ENCODE peak calls at places on chromosomes 13 and 19, in five cellular contexts. One of them, this sample, is unnamed.

GRCh38 chr13:49112782-49113525 is 107.2 kb upstream of the MLNR start:
- DNase-seq in sigmoid colon: no peak
- DNase-seq in breast epithelium: no peak
- DNase-seq in spleen: no peak
- DNase-seq in K562: peak
- DNase-seq in this sample: no peak

GRCh38 chr19:41325947-41326706 is 16.2 kb downstream of the CCDC97 start:
- DNase-seq in sigmoid colon: no peak
- DNase-seq in breast epithelium: no peak
- DNase-seq in spleen: peak
- DNase-seq in K562: no peak
- DNase-seq in this sample: no peak

GRCh38 chr13:41049480-41049879 is 11.8 kb upstream of the WBP4 start:
- DNase-seq in sigmoid colon: no peak
- DNase-seq in breast epithelium: no peak
- DNase-seq in spleen: no peak
- DNase-seq in K562: no peak
- DNase-seq in this sample: no peak

GRCh38 chr13:104318121-104318520 is 1251.9 kb upstream of the SLC10A2 start:
- DNase-seq in sigmoid colon: no peak
- DNase-seq in breast epithelium: no peak
- DNase-seq in spleen: no peak
- DNase-seq in K562: no peak
- DNase-seq in this sample: no peak

GRCh38 chr13:28754698-28755545 is 36.2 kb upstream of the SLC46A3 start:
- DNase-seq in sigmoid colon: no peak
- DNase-seq in breast epithelium: no peak
- DNase-seq in spleen: peak
- DNase-seq in K562: peak
- DNase-seq in this sample: no peak

GRCh38 chr13:80010846-80011245 is 330.1 kb downstream of the SPRY2 start:
- DNase-seq in sigmoid colon: no peak
- DNase-seq in breast epithelium: no peak
- DNase-seq in spleen: no peak
- DNase-seq in K562: no peak
- DNase-seq in this sample: no peak

GRCh38 chr13:36158606-36159005 is 27.4 kb upstream of the DCLK1 start:
- DNase-seq in sigmoid colon: no peak
- DNase-seq in breast epithelium: no peak
- DNase-seq in spleen: no peak
- DNase-seq in K562: no peak
- DNase-seq in this sample: no peak

GRCh38 chr13:79631260-79631659 is 150.3 kb downstream of the NDFIP2 start:
- DNase-seq in sigmoid colon: no peak
- DNase-seq in breast epithelium: no peak
- DNase-seq in spleen: no peak
- DNase-seq in K562: no peak
- DNase-seq in this sample: no peak

GRCh38 chr19:55642153-55643002 is 1.1 kb upstream of the ZNF581 start:
- DNase-seq in sigmoid colon: peak
- DNase-seq in breast epithelium: no peak
- DNase-seq in spleen: peak
- DNase-seq in K562: no peak
- DNase-seq in this sample: peak

GRCh38 chr13:23748591-23748990 is 140.6 kb downstream of the MIPEP start:
- DNase-seq in sigmoid colon: no peak
- DNase-seq in breast epithelium: no peak
- DNase-seq in spleen: no peak
- DNase-seq in K562: no peak
- DNase-seq in this sample: no peak

GRCh38 chr19:17436874-17437267 is 11.6 kb downstream of the TMEM221 start:
- DNase-seq in sigmoid colon: no peak
- DNase-seq in breast epithelium: no peak
- DNase-seq in spleen: no peak
- DNase-seq in K562: no peak
- DNase-seq in this sample: no peak

GRCh38 chr13:19910336-19911072 is 47.1 kb upstream of the ZMYM5 start:
- DNase-seq in sigmoid colon: no peak
- DNase-seq in breast epithelium: no peak
- DNase-seq in spleen: no peak
- DNase-seq in K562: no peak
- DNase-seq in this sample: peak

GRCh38 chr19:56324425-56324824 is 9.8 kb upstream of the ZSCAN5A start:
- DNase-seq in sigmoid colon: no peak
- DNase-seq in breast epithelium: no peak
- DNase-seq in spleen: no peak
- DNase-seq in K562: no peak
- DNase-seq in this sample: no peak

GRCh38 chr19:16938211-16938610 is 49.4 kb downstream of the F2RL3 start:
- DNase-seq in sigmoid colon: peak
- DNase-seq in breast epithelium: no peak
- DNase-seq in spleen: peak
- DNase-seq in K562: no peak
- DNase-seq in this sample: no peak

GRCh38 chr13:86741762-86742285 is 929.3 kb upstream of the SLITRK5 start:
- DNase-seq in sigmoid colon: no peak
- DNase-seq in breast epithelium: no peak
- DNase-seq in spleen: no peak
- DNase-seq in K562: no peak
- DNase-seq in this sample: no peak

GRCh38 chr19:34733266-34733825 is 697 bp upstream of the ZNF181 start:
- DNase-seq in sigmoid colon: peak
- DNase-seq in breast epithelium: no peak
- DNase-seq in spleen: peak
- DNase-seq in K562: peak
- DNase-seq in this sample: no peak

GRCh38 chr13:107581009-107581408 is 634.3 kb downstream of the LIG4 start:
- DNase-seq in sigmoid colon: no peak
- DNase-seq in breast epithelium: no peak
- DNase-seq in spleen: no peak
- DNase-seq in K562: no peak
- DNase-seq in this sample: no peak

GRCh38 chr13:100540621-100541020 is 48.0 kb downstream of the GGACT start:
- DNase-seq in sigmoid colon: peak
- DNase-seq in breast epithelium: no peak
- DNase-seq in spleen: no peak
- DNase-seq in K562: no peak
- DNase-seq in this sample: no peak

GRCh38 chr19:16714702-16715294 is 4.8 kb upstream of the NWD1 start:
- DNase-seq in sigmoid colon: no peak
- DNase-seq in breast epithelium: no peak
- DNase-seq in spleen: peak
- DNase-seq in K562: peak
- DNase-seq in this sample: peak

GRCh38 chr13:37127706-37128241 is 22.3 kb upstream of the CSNK1A1L start:
- DNase-seq in sigmoid colon: no peak
- DNase-seq in breast epithelium: no peak
- DNase-seq in spleen: no peak
- DNase-seq in K562: no peak
- DNase-seq in this sample: no peak

GRCh38 chr19:6067975-6068374 is 42.3 kb downstream of the RFX2 start:
- DNase-seq in sigmoid colon: no peak
- DNase-seq in breast epithelium: no peak
- DNase-seq in spleen: no peak
- DNase-seq in K562: no peak
- DNase-seq in this sample: no peak
- TF ChIP-seq POLR2AphosphoS5 in sigmoid colon: no peak
- TF ChIP-seq POLR2AphosphoS5 in breast epithelium: no peak
- TF ChIP-seq POLR2AphosphoS5 in spleen: no peak
- TF ChIP-seq POLR2AphosphoS5 in K562: no peak
- TF ChIP-seq POLR2AphosphoS5 in this sample: no peak

DNA sequence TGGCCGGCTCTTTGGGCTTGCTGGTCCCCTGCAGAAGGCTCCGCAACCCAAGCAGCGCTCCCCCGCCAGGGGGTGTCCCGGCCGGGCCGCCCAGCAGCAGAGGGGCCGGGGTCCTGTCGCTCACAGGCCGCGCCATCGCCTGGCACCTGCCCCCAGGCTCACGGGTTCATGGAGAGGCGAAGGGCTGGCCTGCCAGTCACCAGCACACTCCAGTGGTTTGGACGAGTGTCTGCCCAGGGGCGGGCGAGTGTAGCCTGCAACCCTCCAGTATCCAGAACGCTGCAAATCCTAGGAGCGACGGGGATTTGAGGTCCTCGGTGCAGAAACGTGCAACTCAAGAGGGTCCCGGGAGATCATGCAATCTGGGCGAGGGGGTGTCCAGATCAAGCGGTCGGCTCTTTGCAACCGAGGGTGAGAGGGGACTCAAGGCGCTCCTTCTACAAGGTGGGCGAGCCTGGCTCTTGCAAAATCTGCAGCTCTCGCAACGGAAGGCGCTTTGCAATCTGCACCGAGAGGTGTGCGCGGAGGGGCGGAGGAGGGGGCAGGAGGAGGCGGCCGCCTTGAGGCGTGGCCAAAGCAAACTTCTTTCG is at the start of gene DBP:
- DNase-seq in sigmoid colon: no peak
- DNase-seq in breast epithelium: no peak
- DNase-seq in spleen: peak
- DNase-seq in K562: no peak
- DNase-seq in this sample: peak
- H3K27ac ChIP-seq in sigmoid colon: peak
- H3K27ac ChIP-seq in breast epithelium: peak
- H3K27ac ChIP-seq in spleen: peak
- H3K27ac ChIP-seq in K562: peak
- H3K27ac ChIP-seq in this sample: peak

GRCh38 chr19:858868-859843 is at the start of gene CFD:
- DNase-seq in sigmoid colon: peak
- DNase-seq in breast epithelium: no peak
- DNase-seq in spleen: peak
- DNase-seq in K562: no peak
- DNase-seq in this sample: peak
- TF ChIP-seq POLR2AphosphoS5 in sigmoid colon: peak
- TF ChIP-seq POLR2AphosphoS5 in breast epithelium: peak
- TF ChIP-seq POLR2AphosphoS5 in spleen: peak
- TF ChIP-seq POLR2AphosphoS5 in K562: no peak
- TF ChIP-seq POLR2AphosphoS5 in this sample: peak

GRCh38 chr19:19627442-19627715 is 641 bp downstream of the LPAR2 start:
- DNase-seq in sigmoid colon: no peak
- DNase-seq in breast epithelium: no peak
- DNase-seq in spleen: no peak
- DNase-seq in K562: no peak
- DNase-seq in this sample: no peak
- H3K27ac ChIP-seq in sigmoid colon: no peak
- H3K27ac ChIP-seq in breast epithelium: peak
- H3K27ac ChIP-seq in spleen: peak
- H3K27ac ChIP-seq in K562: no peak
- H3K27ac ChIP-seq in this sample: peak

DNA sequence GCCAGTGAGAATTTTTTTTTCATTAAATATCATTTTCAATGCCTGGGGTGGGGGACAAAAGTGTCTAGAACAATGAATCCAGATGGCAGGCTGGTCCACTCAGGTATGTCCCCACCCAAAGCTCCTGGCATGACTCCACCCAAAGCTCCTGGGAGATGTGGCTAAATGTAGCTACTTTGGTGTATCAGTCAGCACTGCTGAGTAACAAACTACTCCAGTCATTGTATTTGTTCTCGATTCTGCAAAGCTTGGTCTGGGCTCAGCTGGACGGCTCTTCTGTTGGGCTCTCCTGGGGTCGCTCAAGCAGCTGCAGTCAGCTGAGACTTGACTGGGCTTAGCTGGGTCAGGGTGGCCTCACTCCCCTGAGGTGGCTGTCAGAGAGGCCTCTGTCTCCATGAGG is 48.5 kb downstream of the CELF5 start:
- DNase-seq in sigmoid colon: no peak
- DNase-seq in breast epithelium: no peak
- DNase-seq in spleen: no peak
- DNase-seq in K562: no peak
- DNase-seq in this sample: no peak
- TF ChIP-seq POLR2AphosphoS5 in sigmoid colon: no peak
- TF ChIP-seq POLR2AphosphoS5 in breast epithelium: no peak
- TF ChIP-seq POLR2AphosphoS5 in spleen: no peak
- TF ChIP-seq POLR2AphosphoS5 in K562: no peak
- TF ChIP-seq POLR2AphosphoS5 in this sample: no peak

GRCh38 chr13:97267418-97268059 is 45.4 kb downstream of the MBNL2 start:
- DNase-seq in sigmoid colon: no peak
- DNase-seq in breast epithelium: no peak
- DNase-seq in spleen: no peak
- DNase-seq in K562: no peak
- DNase-seq in this sample: no peak
- H3K27ac ChIP-seq in sigmoid colon: peak
- H3K27ac ChIP-seq in breast epithelium: peak
- H3K27ac ChIP-seq in spleen: no peak
- H3K27ac ChIP-seq in K562: no peak
- H3K27ac ChIP-seq in this sample: no peak

DNA sequence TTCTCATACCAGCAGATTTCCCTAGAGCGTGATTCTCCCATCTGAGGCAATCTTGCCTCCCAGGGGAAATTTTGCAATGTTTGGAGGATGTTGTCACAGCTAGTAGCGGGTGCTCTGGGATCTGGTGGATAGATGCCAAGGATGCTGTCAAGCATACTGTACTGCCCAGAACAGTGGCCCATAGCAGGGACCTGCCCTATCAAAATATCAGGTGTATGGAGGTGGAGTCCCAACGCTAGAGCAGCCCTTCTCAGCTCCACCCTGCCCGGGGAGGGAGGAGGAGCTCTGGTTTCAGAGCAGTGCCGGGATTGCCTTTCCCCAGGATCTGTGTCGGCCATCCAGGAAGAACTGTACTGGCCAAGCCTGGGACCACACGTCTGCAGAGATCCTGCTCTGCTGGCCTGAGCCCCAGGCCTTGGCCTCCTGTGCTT is 10.9 kb upstream of the QTRT1 start:
- DNase-seq in sigmoid colon: no peak
- DNase-seq in breast epithelium: no peak
- DNase-seq in spleen: no peak
- DNase-seq in K562: no peak
- DNase-seq in this sample: peak
- TF ChIP-seq POLR2AphosphoS5 in sigmoid colon: no peak
- TF ChIP-seq POLR2AphosphoS5 in breast epithelium: no peak
- TF ChIP-seq POLR2AphosphoS5 in spleen: no peak
- TF ChIP-seq POLR2AphosphoS5 in K562: no peak
- TF ChIP-seq POLR2AphosphoS5 in this sample: no peak

GRCh38 chr19:50652722-50653121 is 3.5 kb downstream of the C19orf81 start:
- DNase-seq in sigmoid colon: no peak
- DNase-seq in breast epithelium: no peak
- DNase-seq in spleen: no peak
- DNase-seq in K562: no peak
- DNase-seq in this sample: no peak

GRCh38 chr19:50647879-50648615 is 1.2 kb upstream of the C19orf81 start:
- DNase-seq in sigmoid colon: no peak
- DNase-seq in breast epithelium: no peak
- DNase-seq in spleen: no peak
- DNase-seq in K562: no peak
- DNase-seq in this sample: no peak

GRCh38 chr19:50651174-50651573 is 1.9 kb downstream of the C19orf81 start:
- DNase-seq in sigmoid colon: no peak
- DNase-seq in breast epithelium: no peak
- DNase-seq in spleen: no peak
- DNase-seq in K562: no peak
- DNase-seq in this sample: no peak

GRCh38 chr19:50648659-50649058 is 586 bp upstream of the C19orf81 start:
- DNase-seq in sigmoid colon: no peak
- DNase-seq in breast epithelium: no peak
- DNase-seq in spleen: no peak
- DNase-seq in K562: no peak
- DNase-seq in this sample: no peak

GRCh38 chr19:50649433-50650391 is at the start of gene C19orf81:
- DNase-seq in sigmoid colon: no peak
- DNase-seq in breast epithelium: no peak
- DNase-seq in spleen: no peak
- DNase-seq in K562: peak
- DNase-seq in this sample: no peak
- H3K27ac ChIP-seq in sigmoid colon: no peak
- H3K27ac ChIP-seq in breast epithelium: no peak
- H3K27ac ChIP-seq in spleen: no peak
- H3K27ac ChIP-seq in K562: peak
- H3K27ac ChIP-seq in this sample: no peak